ENCODE peak calls at places on chromosomes 7 and 10, in seven cellular contexts. One of them, this sample, is unnamed.

GRCh38 chr10:55740110-55740509 is 620.9 kb downstream of the ZWINT start:
- DNase-seq in HepG2: no peak
- DNase-seq in SK-N-SH: no peak
- DNase-seq in GM12878: no peak
- DNase-seq in K562: no peak
- DNase-seq in H1: no peak
- DNase-seq in HCT116: no peak
- DNase-seq in this sample: no peak

GRCh38 chr7:2018786-2019692 is 213.7 kb downstream of the MAD1L1 start:
- DNase-seq in HepG2: no peak
- DNase-seq in SK-N-SH: peak; percentile 43
- DNase-seq in GM12878: no peak
- DNase-seq in K562: peak; percentile 96
- DNase-seq in H1: no peak
- DNase-seq in HCT116: no peak
- DNase-seq in this sample: no peak

GRCh38 chr10:103859161-103860141 is 4.1 kb upstream of the SH3PXD2A start:
- DNase-seq in HepG2: peak; percentile 72
- DNase-seq in SK-N-SH: peak; percentile 71
- DNase-seq in GM12878: peak; percentile 24
- DNase-seq in K562: peak; percentile 22
- DNase-seq in H1: peak; percentile 46
- DNase-seq in HCT116: peak; percentile 50
- DNase-seq in this sample: peak; percentile 73

GRCh38 chr10:22652988-22653431 is 61.4 kb downstream of the PIP4K2A start:
- DNase-seq in HepG2: no peak
- DNase-seq in SK-N-SH: no peak
- DNase-seq in GM12878: no peak
- DNase-seq in K562: no peak
- DNase-seq in H1: no peak
- DNase-seq in HCT116: no peak
- DNase-seq in this sample: no peak

GRCh38 chr10:112562803-112563663 is 116.0 kb downstream of the VTI1A start:
- DNase-seq in HepG2: peak; percentile 97
- DNase-seq in SK-N-SH: no peak
- DNase-seq in GM12878: no peak
- DNase-seq in K562: no peak
- DNase-seq in H1: no peak
- DNase-seq in HCT116: no peak
- DNase-seq in this sample: no peak

GRCh38 chr7:117110480-117111315 is 157.4 kb downstream of the ST7 start:
- DNase-seq in HepG2: no peak
- DNase-seq in SK-N-SH: peak; percentile 80
- DNase-seq in GM12878: peak; percentile 70
- DNase-seq in K562: no peak
- DNase-seq in H1: no peak
- DNase-seq in HCT116: no peak
- DNase-seq in this sample: no peak

GRCh38 chr7:999149-999883 is 16.3 kb downstream of the CYP2W1 start:
- DNase-seq in HepG2: no peak
- DNase-seq in SK-N-SH: no peak
- DNase-seq in GM12878: no peak
- DNase-seq in K562: no peak
- DNase-seq in H1: no peak
- DNase-seq in HCT116: no peak
- DNase-seq in this sample: no peak

GRCh38 chr7:91496251-91496820 is 232.1 kb downstream of the FZD1 start:
- DNase-seq in HepG2: no peak
- DNase-seq in SK-N-SH: no peak
- DNase-seq in GM12878: no peak
- DNase-seq in K562: no peak
- DNase-seq in H1: no peak
- DNase-seq in HCT116: no peak
- DNase-seq in this sample: no peak

GRCh38 chr7:105690286-105690915 is 109.1 kb upstream of the EFCAB10 start:
- DNase-seq in HepG2: no peak
- DNase-seq in SK-N-SH: no peak
- DNase-seq in GM12878: no peak
- DNase-seq in K562: no peak
- DNase-seq in H1: no peak
- DNase-seq in HCT116: no peak
- DNase-seq in this sample: no peak

GRCh38 chr10:80382989-80383388 is 25.4 kb upstream of the PRXL2A start:
- DNase-seq in HepG2: peak; percentile 40
- DNase-seq in SK-N-SH: peak; percentile 68
- DNase-seq in GM12878: peak; percentile 19
- DNase-seq in K562: no peak
- DNase-seq in H1: no peak
- DNase-seq in HCT116: peak; percentile 49
- DNase-seq in this sample: peak; percentile 44

GRCh38 chr10:47419421-47419820 is 35.3 kb upstream of the ZNF488 start:
- DNase-seq in HepG2: no peak
- DNase-seq in SK-N-SH: no peak
- DNase-seq in GM12878: no peak
- DNase-seq in K562: no peak
- DNase-seq in H1: no peak
- DNase-seq in HCT116: no peak
- DNase-seq in this sample: no peak

GRCh38 chr7:100435401-100436304 is 644 bp downstream of the PPP1R35 start:
- DNase-seq in HepG2: no peak
- DNase-seq in SK-N-SH: peak; percentile 81
- DNase-seq in GM12878: no peak
- DNase-seq in K562: peak; percentile 77
- DNase-seq in H1: no peak
- DNase-seq in HCT116: no peak
- DNase-seq in this sample: peak; percentile 65

GRCh38 chr10:131250454-131251145 is 60.9 kb downstream of the TCERG1L start:
- DNase-seq in HepG2: no peak
- DNase-seq in SK-N-SH: no peak
- DNase-seq in GM12878: no peak
- DNase-seq in K562: no peak
- DNase-seq in H1: no peak
- DNase-seq in HCT116: no peak
- DNase-seq in this sample: no peak

GRCh38 chr7:128056901-128057300 is 25.7 kb upstream of the LRRC4 start:
- DNase-seq in HepG2: no peak
- DNase-seq in SK-N-SH: no peak
- DNase-seq in GM12878: no peak
- DNase-seq in K562: no peak
- DNase-seq in H1: no peak
- DNase-seq in HCT116: no peak
- DNase-seq in this sample: no peak

GRCh38 chr10:132516771-132517725 is 20.5 kb upstream of the INPP5A start:
- DNase-seq in HepG2: peak; percentile 92
- DNase-seq in SK-N-SH: peak; percentile 85
- DNase-seq in GM12878: no peak
- DNase-seq in K562: peak; percentile 61
- DNase-seq in H1: peak; percentile 47
- DNase-seq in HCT116: no peak
- DNase-seq in this sample: peak; percentile 88

GRCh38 chr10:11344550-11344949 is 266.9 kb downstream of the USP6NL start:
- DNase-seq in HepG2: no peak
- DNase-seq in SK-N-SH: no peak
- DNase-seq in GM12878: no peak
- DNase-seq in K562: no peak
- DNase-seq in H1: no peak
- DNase-seq in HCT116: no peak
- DNase-seq in this sample: no peak

DNA sequence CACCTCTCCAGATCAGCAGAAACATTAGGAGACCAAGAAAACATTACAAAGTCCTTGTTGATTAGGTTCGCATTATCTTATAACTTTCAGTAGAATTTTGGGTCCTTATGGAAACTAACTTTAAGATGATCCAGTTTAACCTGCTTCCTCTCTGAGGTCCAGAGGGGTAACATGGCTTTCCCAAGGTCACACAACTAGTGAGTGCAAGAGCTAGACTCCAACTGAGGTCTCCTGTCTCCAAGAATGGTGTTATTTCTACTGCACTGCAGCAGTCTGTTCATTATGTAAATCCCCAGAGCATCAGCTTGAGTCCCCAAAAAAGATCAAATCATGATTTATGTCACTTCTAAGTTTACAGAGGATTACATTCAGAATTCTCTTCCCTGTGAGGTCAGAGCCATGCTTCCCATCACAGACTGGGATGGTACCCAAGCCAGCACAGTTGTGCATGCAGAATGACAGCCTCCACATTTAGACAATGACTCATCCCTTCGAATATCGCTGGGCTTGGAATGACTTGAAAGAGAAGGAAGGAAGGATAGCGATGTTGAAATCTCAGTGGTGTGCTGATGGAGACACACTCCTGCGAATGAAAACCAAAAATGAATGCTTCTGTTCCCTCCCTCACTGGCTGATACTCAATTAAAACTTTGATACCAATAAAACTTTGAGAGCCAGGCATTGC is 163.1 kb upstream of the PLXNA4 start:
- DNase-seq in HepG2: no peak
- DNase-seq in SK-N-SH: no peak
- DNase-seq in GM12878: no peak
- DNase-seq in K562: no peak
- DNase-seq in H1: no peak
- DNase-seq in HCT116: no peak
- DNase-seq in this sample: no peak
- TF ChIP-seq JUND in HepG2: no peak
- TF ChIP-seq JUND in SK-N-SH: peak; percentile 91
- TF ChIP-seq JUND in GM12878: no peak
- TF ChIP-seq JUND in K562: no peak
- TF ChIP-seq JUND in H1: no peak
- TF ChIP-seq JUND in HCT116: no peak
- TF ChIP-seq JUND in this sample: no peak

DNA sequence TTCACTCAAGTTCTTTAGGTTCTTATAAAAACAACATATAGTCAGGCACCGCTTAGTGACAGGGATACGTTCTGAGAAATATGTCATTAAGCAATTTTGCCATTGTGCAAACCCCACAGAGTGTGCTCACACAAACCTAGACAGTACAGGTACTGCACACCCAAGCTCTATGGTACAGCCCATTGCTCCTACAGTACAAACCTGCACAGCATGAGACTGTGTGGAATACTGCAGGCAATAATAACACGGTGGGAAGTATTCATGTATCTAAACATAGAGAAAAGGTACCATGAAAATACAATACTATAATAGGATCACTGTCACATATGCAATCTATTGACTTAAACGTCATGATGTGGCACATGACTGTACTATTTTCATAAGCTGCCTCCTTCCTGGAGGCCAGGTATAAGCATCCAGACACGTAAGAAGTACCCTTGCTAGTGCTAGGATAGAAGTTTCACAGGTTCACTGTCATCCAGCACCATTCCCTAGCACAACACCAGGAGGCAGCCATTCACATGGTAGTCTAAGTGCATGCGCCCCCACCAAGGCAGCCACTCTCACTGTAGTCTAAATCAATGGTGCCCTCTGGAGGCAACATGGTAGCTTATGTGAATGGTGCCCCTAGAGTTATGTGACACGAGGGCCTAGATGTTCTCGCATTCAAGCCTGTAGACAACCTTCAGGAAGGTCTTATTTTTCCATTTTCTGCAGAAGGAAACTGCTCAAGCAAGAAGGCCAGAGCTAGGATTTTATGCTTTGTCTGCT is 98.5 kb downstream of the ARHGAP22 start:
- DNase-seq in HepG2: peak; percentile 88
- DNase-seq in SK-N-SH: peak; percentile 60
- DNase-seq in GM12878: no peak
- DNase-seq in K562: peak; percentile 81
- DNase-seq in H1: no peak
- DNase-seq in HCT116: peak; percentile 68
- DNase-seq in this sample: no peak
- TF ChIP-seq JUND in HepG2: no peak
- TF ChIP-seq JUND in SK-N-SH: no peak
- TF ChIP-seq JUND in GM12878: no peak
- TF ChIP-seq JUND in K562: peak; percentile 42
- TF ChIP-seq JUND in H1: no peak
- TF ChIP-seq JUND in HCT116: no peak
- TF ChIP-seq JUND in this sample: no peak

GRCh38 chr10:110927461-110927860 is 8.1 kb downstream of the SHOC2 start:
- DNase-seq in HepG2: no peak
- DNase-seq in SK-N-SH: no peak
- DNase-seq in GM12878: no peak
- DNase-seq in K562: no peak
- DNase-seq in H1: no peak
- DNase-seq in HCT116: no peak
- DNase-seq in this sample: no peak

GRCh38 chr10:110931769-110932381 is 12.5 kb downstream of the SHOC2 start:
- DNase-seq in HepG2: no peak
- DNase-seq in SK-N-SH: no peak
- DNase-seq in GM12878: no peak
- DNase-seq in K562: no peak
- DNase-seq in H1: no peak
- DNase-seq in HCT116: no peak
- DNase-seq in this sample: no peak

GRCh38 chr10:110936757-110937156 is 17.4 kb downstream of the SHOC2 start:
- DNase-seq in HepG2: no peak
- DNase-seq in SK-N-SH: no peak
- DNase-seq in GM12878: no peak
- DNase-seq in K562: no peak
- DNase-seq in H1: no peak
- DNase-seq in HCT116: no peak
- DNase-seq in this sample: no peak

GRCh38 chr10:110932505-110933180 is 13.2 kb downstream of the SHOC2 start:
- DNase-seq in HepG2: no peak
- DNase-seq in SK-N-SH: no peak
- DNase-seq in GM12878: no peak
- DNase-seq in K562: no peak
- DNase-seq in H1: no peak
- DNase-seq in HCT116: no peak
- DNase-seq in this sample: no peak
- TF ChIP-seq JUND in HepG2: no peak
- TF ChIP-seq JUND in SK-N-SH: no peak
- TF ChIP-seq JUND in GM12878: no peak
- TF ChIP-seq JUND in K562: no peak
- TF ChIP-seq JUND in H1: no peak
- TF ChIP-seq JUND in HCT116: no peak
- TF ChIP-seq JUND in this sample: no peak

GRCh38 chr7:157488326-157488725 is 151.5 kb downstream of the DNAJB6 start:
- DNase-seq in HepG2: no peak
- DNase-seq in SK-N-SH: no peak
- DNase-seq in GM12878: no peak
- DNase-seq in K562: no peak
- DNase-seq in H1: no peak
- DNase-seq in HCT116: no peak
- DNase-seq in this sample: no peak

GRCh38 chr7:157493017-157493416 is 156.2 kb downstream of the DNAJB6 start:
- DNase-seq in HepG2: no peak
- DNase-seq in SK-N-SH: no peak
- DNase-seq in GM12878: no peak
- DNase-seq in K562: no peak
- DNase-seq in H1: no peak
- DNase-seq in HCT116: no peak
- DNase-seq in this sample: peak; percentile 66

GRCh38 chr7:157488966-157489365 is 152.2 kb downstream of the DNAJB6 start:
- DNase-seq in HepG2: no peak
- DNase-seq in SK-N-SH: no peak
- DNase-seq in GM12878: no peak
- DNase-seq in K562: no peak
- DNase-seq in H1: no peak
- DNase-seq in HCT116: no peak
- DNase-seq in this sample: no peak

GRCh38 chr7:157487046-157487770 is 150.4 kb downstream of the DNAJB6 start:
- DNase-seq in HepG2: no peak
- DNase-seq in SK-N-SH: no peak
- DNase-seq in GM12878: no peak
- DNase-seq in K562: no peak
- DNase-seq in H1: no peak
- DNase-seq in HCT116: no peak
- DNase-seq in this sample: no peak

GRCh38 chr7:157490465-157490912 is 153.7 kb downstream of the DNAJB6 start:
- DNase-seq in HepG2: peak; percentile 66
- DNase-seq in SK-N-SH: no peak
- DNase-seq in GM12878: peak; percentile 25
- DNase-seq in K562: peak; percentile 71
- DNase-seq in H1: no peak
- DNase-seq in HCT116: peak; percentile 62
- DNase-seq in this sample: no peak
- TF ChIP-seq JUND in HepG2: no peak
- TF ChIP-seq JUND in SK-N-SH: no peak
- TF ChIP-seq JUND in GM12878: no peak
- TF ChIP-seq JUND in K562: peak; percentile 87
- TF ChIP-seq JUND in H1: no peak
- TF ChIP-seq JUND in HCT116: peak; percentile 68
- TF ChIP-seq JUND in this sample: no peak

This sample was measured in T47D.